ENCODE peak calls at places on chromosomes 13 and 19, in six cellular contexts. E is B cell, T is A549, Q is fibroblast of mammary gland, Y is brain microvascular endothelial cell, K is heart right ventricle. F is an unnamed sample.

GRCh38 chr19:1253514-1254080 is 5.2 kb downstream of the MIDN start:
- DNase-seq in K (no peak), Q (no peak), E (no peak), T (no peak), Y (no peak), F (no peak)

GRCh38 chr13:44117351-44117750 is 237.6 kb downstream of the LACC1 start:
- DNase-seq in Y (no peak), E (no peak), Q (no peak), K (no peak), T (no peak), F (no peak)

GRCh38 chr13:73740681-73741080 is 393.5 kb downstream of the KLF12 start:
- DNase-seq in Y (peak; percentile 12), T (no peak), Q (peak; percentile 62), K (peak; percentile 13), E (no peak), F (no peak)

GRCh38 chr13:99015606-99016520 is 38.0 kb upstream of the DOCK9 start:
- DNase-seq in T (no peak), Q (peak; percentile 33), K (no peak), Y (no peak), E (no peak), F (no peak)

GRCh38 chr19:41144403-41144802 is 30.2 kb downstream of the CYP2F1 start:
- DNase-seq in Y (peak; percentile 73), E (peak; percentile 82), T (peak; percentile 85), Q (peak; percentile 82), K (peak; percentile 73), F (peak; percentile 88)

GRCh38 chr13:66424417-66424816 is 805.7 kb downstream of the PCDH9 start:
- DNase-seq in E (no peak), K (no peak), Q (peak; percentile 76), T (no peak), Y (no peak), F (no peak)

GRCh38 chr13:33642374-33643065 is 175.4 kb upstream of the RFC3 start:
- DNase-seq in E (no peak), K (peak; percentile 56), Q (peak; percentile 96), Y (no peak), T (peak; percentile 5), F (peak; percentile 94)

GRCh38 chr13:99339230-99339721 is 32.1 kb upstream of the GPR183 start:
- DNase-seq in E (no peak), K (no peak), Q (no peak), Y (no peak), T (no peak), F (no peak)

GRCh38 chr19:45528744-45529453 is 21.6 kb downstream of the VASP start:
- DNase-seq in T (no peak), E (no peak), Y (no peak), K (no peak), Q (peak; percentile 27), F (no peak)

GRCh38 chr13:77492982-77493381 is 42.5 kb upstream of the SCEL start:
- DNase-seq in Y (peak; percentile 14), T (no peak), Q (peak; percentile 51), E (no peak), K (no peak), F (no peak)

DNA sequence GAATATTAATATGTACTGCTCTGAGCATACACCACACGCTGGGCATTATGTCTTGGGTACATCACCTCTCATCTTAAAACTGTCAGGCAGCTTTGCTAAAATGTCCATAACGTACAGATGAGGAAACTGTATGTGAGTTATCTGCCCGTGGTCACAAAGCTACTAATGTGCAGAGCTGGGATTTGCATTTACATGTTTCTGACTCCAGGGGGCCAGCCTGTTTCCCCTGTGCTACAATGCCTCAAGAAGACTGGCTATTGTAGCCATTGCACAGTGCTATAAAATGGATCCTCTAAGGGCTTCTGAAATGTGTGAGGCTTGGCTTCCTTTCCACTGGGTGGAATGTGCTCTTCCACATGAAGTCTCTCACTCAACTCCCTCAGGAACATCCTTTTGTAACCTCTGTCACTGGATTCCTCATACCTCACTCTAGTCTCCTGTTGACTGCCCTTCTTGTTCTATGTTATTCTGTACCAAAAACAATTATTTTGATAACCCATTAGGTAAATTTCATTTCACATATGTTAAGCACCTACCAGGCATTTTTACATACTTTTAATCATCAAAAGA is 95.6 kb upstream of the HTR2A start:
- DNase-seq in Y (peak; percentile 14), E (no peak), T (no peak), K (no peak), Q (peak; percentile 41), F (no peak)
- TF ChIP-seq CTCF in Y (peak; percentile 68), E (no peak), T (no peak), K (no peak), Q (peak; percentile 54), F (no peak)

DNA sequence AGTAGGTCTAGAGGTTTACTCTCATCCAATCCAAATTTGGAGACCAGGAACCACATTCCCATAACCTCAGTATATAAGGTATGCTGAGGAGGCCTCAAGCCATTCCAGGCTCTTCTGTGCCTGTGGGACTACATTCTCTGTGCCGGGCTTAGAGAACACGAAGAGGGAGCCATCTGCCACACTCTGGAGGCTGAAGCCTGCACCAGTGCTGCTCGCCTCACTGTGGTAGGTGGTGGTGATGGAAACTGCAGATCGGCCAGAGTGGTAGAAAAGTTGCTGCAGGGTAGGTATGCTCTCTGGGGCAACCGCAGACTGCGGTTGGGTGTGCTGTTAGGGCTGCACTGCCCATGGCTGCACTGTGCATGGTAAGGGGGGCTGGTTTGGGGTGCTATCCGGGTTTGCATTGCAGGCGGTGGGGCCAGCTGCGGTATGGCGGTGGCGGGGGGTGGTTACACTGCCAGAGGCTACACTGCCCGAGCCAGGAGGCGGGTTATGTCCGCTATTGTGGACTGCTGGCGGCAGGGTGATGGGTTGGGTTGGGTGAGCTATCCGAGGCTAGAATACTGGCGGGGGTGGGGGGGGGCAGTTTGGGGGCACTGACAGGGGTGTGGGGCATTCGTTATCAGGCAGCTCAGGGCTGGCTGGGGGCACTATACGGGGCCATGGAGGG is 145.0 kb downstream of the TNFRSF19 start:
- DNase-seq in T (no peak), E (no peak), Q (no peak), K (no peak), Y (no peak), F (no peak)
- TF ChIP-seq CTCF in T (no peak), E (no peak), Q (no peak), K (no peak), Y (no peak), F (no peak)

GRCh38 chr19:12497032-12497431 is 12.4 kb upstream of the ZNF709 start:
- DNase-seq in Q (no peak), T (no peak), Y (no peak), E (no peak), K (no peak), F (no peak)

GRCh38 chr19:12496480-12496879 is 11.9 kb upstream of the ZNF709 start:
- DNase-seq in K (no peak), T (no peak), Q (no peak), E (no peak), Y (no peak), F (no peak)

GRCh38 chr19:12494260-12494860 is 9.7 kb upstream of the ZNF709 start:
- DNase-seq in K (no peak), T (no peak), Q (no peak), E (no peak), Y (no peak), F (no peak)

DNA sequence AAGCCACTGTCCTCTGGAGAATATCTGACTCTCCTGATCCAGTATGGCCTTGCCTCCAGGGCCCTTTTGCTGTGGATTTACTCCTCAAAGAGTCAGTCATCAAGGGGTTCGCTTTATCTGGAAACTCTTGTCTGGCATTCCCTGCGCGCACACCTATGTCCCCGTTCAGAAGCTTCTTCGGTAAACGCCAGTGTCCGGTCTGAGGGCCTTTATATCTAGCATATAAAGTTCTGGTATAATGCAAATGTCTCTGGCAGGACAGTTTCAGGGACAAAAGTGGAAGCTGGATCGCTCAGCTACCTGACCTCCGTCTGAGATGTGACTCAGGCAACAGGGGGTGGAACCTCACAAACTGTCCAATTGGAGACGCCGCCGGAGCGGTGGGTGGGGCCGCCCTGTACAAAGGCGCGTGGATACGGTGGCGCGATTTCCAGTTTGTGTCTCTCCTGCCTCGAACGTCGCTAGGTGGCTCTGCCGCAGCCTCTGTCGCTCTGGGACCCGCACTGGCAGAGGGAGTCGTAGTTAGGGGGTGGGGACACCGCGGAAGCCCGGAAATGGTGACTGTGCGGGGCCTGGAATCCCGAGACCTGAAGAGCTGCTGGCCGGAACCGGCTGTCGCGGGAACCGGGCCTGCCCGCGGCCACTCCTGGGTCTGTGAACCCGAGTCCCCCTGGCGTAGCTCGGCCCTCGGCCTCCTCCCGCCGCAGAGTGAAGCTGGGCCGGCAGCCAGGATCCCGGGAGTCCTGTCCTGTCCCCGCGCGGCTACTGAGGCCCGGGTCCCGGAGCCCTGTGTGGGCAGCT is 10.6 kb upstream of the ZNF709 start:
- DNase-seq in T (peak; percentile 6), Q (peak; percentile 74), E (peak; percentile 93), Y (peak; percentile 84), K (peak; percentile 94), F (peak; percentile 97)
- TF ChIP-seq CTCF in T (no peak), Q (no peak), E (peak; percentile 56), Y (peak; percentile 44), K (peak; percentile 68), F (no peak)

DNA sequence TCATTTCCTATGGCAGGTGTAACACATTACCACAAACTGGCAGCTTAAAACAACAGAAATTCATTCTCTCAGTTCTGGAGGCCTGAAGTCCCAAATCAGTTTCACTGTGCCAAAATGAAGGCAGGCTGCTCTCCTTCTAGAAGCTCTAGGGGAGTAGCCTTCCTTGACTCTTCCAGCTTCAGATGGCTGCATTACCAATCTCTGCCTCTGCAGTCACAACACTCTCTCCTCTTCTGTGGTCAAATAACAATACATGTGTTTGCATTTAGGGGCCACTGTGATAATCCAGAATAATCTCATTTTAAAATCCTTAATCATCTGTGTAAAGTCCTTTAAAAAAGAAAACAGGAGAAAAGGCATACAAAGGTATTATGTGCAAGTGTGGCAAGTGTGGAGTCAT is 7.8 kb downstream of the DIAPH3 start:
- DNase-seq in K (no peak), E (no peak), Q (peak; percentile 26), T (no peak), Y (no peak), F (no peak)
- TF ChIP-seq CTCF in K (no peak), E (no peak), Q (no peak), T (no peak), Y (peak; percentile 24), F (no peak)

GRCh38 chr19:29262085-29262484 is 49.1 kb upstream of the UQCRFS1 start:
- DNase-seq in E (no peak), K (no peak), T (no peak), Y (no peak), Q (no peak), F (no peak)

GRCh38 chr19:29256516-29256915 is 43.6 kb upstream of the UQCRFS1 start:
- DNase-seq in Q (no peak), T (no peak), E (no peak), K (no peak), Y (no peak), F (no peak)

GRCh38 chr19:29259867-29260281 is 46.9 kb upstream of the UQCRFS1 start:
- DNase-seq in E (no peak), Q (no peak), K (no peak), T (no peak), Y (no peak), F (no peak)

GRCh38 chr19:29260477-29261317 is 47.7 kb upstream of the UQCRFS1 start:
- DNase-seq in T (no peak), E (no peak), Y (no peak), K (no peak), Q (peak; percentile 36), F (no peak)

DNA sequence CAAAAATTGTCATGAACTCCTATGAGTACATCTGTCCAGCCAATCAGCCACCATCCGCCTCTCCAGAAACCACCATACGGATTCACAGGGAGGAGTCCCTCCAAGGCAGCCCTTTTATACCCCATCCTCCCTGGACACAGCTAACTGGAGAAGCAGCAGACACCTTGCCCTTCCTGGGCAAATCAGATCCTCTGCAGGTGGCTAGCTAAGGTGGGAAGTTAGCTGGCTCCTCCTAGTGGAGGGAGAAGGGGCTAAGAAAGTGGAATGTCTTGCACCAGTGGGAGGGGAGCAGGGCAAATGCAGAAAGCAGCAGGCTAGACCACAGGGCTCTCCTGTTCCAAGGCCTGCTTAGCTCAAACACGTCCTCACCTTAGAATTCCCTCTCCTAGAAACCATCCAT is 46.2 kb upstream of the UQCRFS1 start:
- DNase-seq in T (no peak), E (no peak), K (no peak), Q (peak; percentile 12), Y (no peak), F (no peak)
- TF ChIP-seq CTCF in T (peak; percentile 43), E (no peak), K (no peak), Q (peak; percentile 29), Y (peak; percentile 26), F (no peak)